ENCODE peak calls at places on chromosomes 6 and 20, in four cellular contexts. N is SK-N-SH, T is HepG2, Z is H1. R is an unnamed sample.
A peak's percentile ranks its signal among the peaks of the same experiment; 100 is the strongest.

GRCh38 chr6:48567016-48567415 is 456.0 kb upstream of the PTCHD4 start:
- DNase-seq in N (no peak), Z (no peak), T (no peak), R (no peak)

GRCh38 chr20:33677991-33678431 is 3.8 kb upstream of the NECAB3 start:
- DNase-seq in N (no peak), Z (no peak), T (no peak), R (no peak)

GRCh38 chr20:62533591-62534495 is 58.0 kb upstream of the GATA5 start:
- DNase-seq in N (no peak), Z (no peak), T (no peak), R (no peak)

GRCh38 chr6:5422321-5422915 is 161.1 kb downstream of the FARS2 start:
- DNase-seq in Z (peak; percentile 38), N (peak; percentile 36), T (peak; percentile 34), R (no peak)

GRCh38 chr6:3912366-3913076 is 63.3 kb downstream of the FAM50B start:
- DNase-seq in N (no peak), Z (no peak), T (peak; percentile 30), R (no peak)

GRCh38 chr20:41098703-41099250 is 38.6 kb upstream of the PLCG1 start:
- DNase-seq in N (peak; percentile 35), T (no peak), Z (no peak), R (no peak)

GRCh38 chr20:1846341-1846740 is 48.9 kb upstream of the SIRPA start:
- DNase-seq in N (no peak), T (no peak), Z (no peak), R (no peak)

GRCh38 chr20:34715384-34715783 is 11.2 kb downstream of the TP53INP2 start:
- DNase-seq in T (no peak), Z (no peak), N (no peak), R (no peak)

GRCh38 chr6:156980948-156981347 is 203.8 kb downstream of the ARID1B start:
- DNase-seq in N (no peak), Z (no peak), T (no peak), R (no peak)

GRCh38 chr20:37944456-37944981 is 41.6 kb downstream of the VSTM2L start:
- DNase-seq in N (no peak), T (no peak), Z (no peak), R (no peak)

GRCh38 chr6:26044140-26045045 is 42.8 kb upstream of the HFE start:
- DNase-seq in N (no peak), T (peak; percentile 86), Z (no peak), R (no peak)

GRCh38 chr6:126127662-126128061 is 141.3 kb downstream of the TRMT11 start:
- DNase-seq in N (no peak), T (no peak), Z (no peak), R (no peak)

GRCh38 chr6:52543729-52544324 is 33.0 kb downstream of the TRAM2 start:
- DNase-seq in T (peak; percentile 87), N (no peak), Z (peak; percentile 19), R (no peak)

GRCh38 chr20:1939270-1939595 is 44.0 kb downstream of the SIRPA start:
- DNase-seq in Z (no peak), T (no peak), N (no peak), R (no peak)

GRCh38 chr6:139640453-139640852 is 266.0 kb upstream of the CITED2 start:
- DNase-seq in Z (no peak), N (no peak), T (no peak), R (peak; percentile 28)

GRCh38 chr20:51517839-51518238 is 24.7 kb downstream of the NFATC2 start:
- DNase-seq in T (no peak), N (no peak), Z (no peak), R (no peak)

GRCh38 chr6:98498359-98498758 is 336.0 kb upstream of the POU3F2 start:
- DNase-seq in T (no peak), Z (no peak), N (no peak), R (no peak)

GRCh38 chr6:36226648-36227047 is 30.1 kb downstream of the BRPF3 start:
- DNase-seq in N (no peak), Z (no peak), T (no peak), R (no peak)

GRCh38 chr6:12890171-12890790 is 173.7 kb downstream of the PHACTR1 start:
- DNase-seq in T (peak; percentile 24), Z (no peak), N (no peak), R (no peak)
- TF ChIP-seq TCF12 in T (no peak), Z (no peak), N (no peak), R (no peak)

DNA sequence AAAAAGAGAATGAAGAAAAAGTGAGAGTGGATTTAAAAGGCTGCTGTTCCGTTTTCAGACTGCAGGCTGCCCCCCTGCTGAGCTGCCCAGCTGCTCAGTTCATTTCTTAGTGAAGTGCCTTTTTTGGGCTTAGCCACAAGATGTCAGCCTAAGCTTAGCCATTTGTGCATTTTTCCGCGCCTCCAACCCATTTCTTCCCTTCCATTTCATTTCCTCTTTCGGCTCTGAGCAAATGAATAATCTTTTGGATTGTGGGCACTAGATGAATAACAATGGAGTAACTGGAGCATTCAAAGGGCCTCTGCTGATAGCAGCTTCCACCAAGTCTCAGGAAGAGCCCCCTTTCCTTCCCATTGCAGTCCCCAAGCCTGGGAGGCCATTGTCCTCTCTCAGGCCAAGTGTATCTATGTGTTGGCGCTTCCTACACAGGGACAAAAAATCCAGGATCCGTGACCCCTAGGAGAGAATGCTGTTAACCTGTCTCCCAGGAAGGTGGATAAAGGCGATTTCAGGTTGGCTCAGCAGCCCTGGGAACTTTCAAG is 83.5 kb upstream of the SPTLC3 start:
- DNase-seq in N (peak; percentile 66), Z (no peak), T (peak; percentile 89), R (peak; percentile 13)
- TF ChIP-seq JUND in N (no peak), Z (no peak), T (peak; percentile 62), R (no peak)

DNA sequence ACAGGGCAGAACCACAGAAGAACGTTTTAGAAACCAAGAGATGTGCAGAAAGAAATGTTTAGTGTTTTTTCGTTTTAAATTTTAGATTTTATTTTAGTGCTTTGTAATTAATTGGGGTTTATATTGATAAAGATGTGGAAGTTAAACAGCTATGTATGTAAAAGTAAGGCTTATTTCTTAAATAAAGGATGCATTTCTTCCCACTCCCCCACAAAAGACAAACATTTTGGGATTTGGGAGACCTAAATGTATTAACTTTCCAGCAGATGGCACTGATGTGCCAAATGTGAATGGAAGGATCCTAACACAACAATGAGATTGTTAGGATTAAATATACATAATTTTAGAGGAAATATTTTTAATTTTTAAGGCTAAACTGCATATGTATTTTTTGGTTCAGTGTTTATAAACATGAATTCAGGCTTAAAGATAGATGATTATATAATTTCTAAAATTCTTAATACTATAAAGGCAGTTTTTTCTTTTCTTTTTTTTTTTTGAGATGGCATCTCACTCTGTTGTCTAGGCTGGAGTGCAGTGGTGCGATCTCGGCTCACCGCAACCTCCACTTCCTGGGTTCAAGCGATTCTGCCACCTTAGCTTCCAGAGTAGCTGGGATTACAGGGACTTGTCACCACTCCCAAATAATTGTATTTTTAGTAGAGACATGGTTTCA is 12.0 kb downstream of the PFDN4 start:
- DNase-seq in T (peak; percentile 61), Z (no peak), N (peak; percentile 53), R (no peak)
- TF ChIP-seq TCF12 in T (no peak), Z (no peak), N (no peak), R (no peak)

DNA sequence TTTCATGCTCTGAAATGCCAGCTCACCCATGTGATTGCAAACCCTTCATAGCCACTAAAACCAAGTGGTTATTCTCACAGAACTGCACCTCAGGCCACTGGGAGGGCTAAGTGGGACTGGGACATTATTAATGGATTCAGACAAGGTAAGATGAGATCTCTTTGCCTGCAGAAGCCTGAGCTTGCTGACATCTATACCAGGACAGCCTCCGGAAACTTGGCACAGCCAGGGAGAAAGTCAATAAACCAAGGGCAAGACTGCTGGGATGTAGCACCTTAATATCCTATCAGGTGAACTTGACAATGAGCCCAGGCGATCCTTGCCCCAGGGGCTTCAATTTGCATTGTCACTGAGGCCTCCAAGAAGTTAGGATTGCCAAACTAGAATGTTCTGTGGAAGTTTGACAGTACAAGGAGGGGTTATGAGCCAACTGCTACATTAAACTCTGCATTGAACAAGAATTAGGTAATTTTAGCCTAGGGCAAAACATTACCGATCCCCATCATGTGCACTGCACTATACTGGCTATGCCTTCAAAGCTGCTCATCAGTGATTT is 60.1 kb upstream of the RALGAPA2 start:
- DNase-seq in N (no peak), T (no peak), Z (no peak), R (no peak)
- TF ChIP-seq JUND in N (no peak), T (no peak), Z (no peak), R (no peak)

GRCh38 chr6:39824030-39824926 is 32.1 kb downstream of the DAAM2 start:
- DNase-seq in N (peak; percentile 36), Z (no peak), T (no peak), R (no peak)
- TF ChIP-seq TCF12 in N (no peak), Z (no peak), T (no peak), R (no peak)

DNA sequence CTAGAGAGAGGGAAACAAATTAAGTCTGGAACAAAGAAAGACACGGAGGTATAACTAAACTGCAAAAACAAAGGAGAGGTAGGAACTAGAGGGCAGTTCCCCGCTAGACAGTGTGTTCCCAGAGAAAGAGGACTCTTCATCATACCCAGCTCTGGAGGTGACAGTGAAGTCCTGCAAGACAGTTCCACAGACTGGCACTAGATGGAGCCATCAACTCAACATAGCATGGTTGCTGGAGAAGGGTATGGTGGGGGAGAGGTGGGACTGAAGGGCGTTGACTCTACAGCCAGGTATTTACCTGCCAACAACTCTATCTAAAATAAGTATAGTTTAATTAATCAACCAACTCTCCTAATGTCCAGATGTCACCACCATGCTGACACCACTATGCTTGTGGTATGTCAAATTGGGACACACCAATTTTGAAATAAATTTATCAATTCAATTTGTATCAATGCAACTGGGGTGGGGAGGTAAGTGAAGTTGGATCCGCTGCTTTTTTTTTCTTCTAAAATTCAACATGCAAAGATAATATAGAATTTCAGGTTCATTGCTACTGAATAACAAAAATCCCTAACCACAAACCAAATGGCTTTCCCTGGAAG is 9.7 kb downstream of the BACH2 start:
- DNase-seq in Z (peak; percentile 62), T (peak; percentile 28), N (peak; percentile 41), R (no peak)
- TF ChIP-seq JUND in Z (no peak), T (no peak), N (no peak), R (no peak)

GRCh38 chr20:12049125-12049524 is 131.4 kb downstream of the BTBD3 start:
- DNase-seq in T (no peak), N (no peak), Z (no peak), R (no peak)

GRCh38 chr20:12056836-12057235 is 139.1 kb downstream of the BTBD3 start:
- DNase-seq in T (no peak), N (no peak), Z (no peak), R (no peak)

GRCh38 chr20:12051206-12052163 is 133.8 kb downstream of the BTBD3 start:
- DNase-seq in N (no peak), Z (no peak), T (no peak), R (no peak)

GRCh38 chr20:12054556-12054955 is 136.9 kb downstream of the BTBD3 start:
- DNase-seq in T (no peak), N (no peak), Z (no peak), R (no peak)

DNA sequence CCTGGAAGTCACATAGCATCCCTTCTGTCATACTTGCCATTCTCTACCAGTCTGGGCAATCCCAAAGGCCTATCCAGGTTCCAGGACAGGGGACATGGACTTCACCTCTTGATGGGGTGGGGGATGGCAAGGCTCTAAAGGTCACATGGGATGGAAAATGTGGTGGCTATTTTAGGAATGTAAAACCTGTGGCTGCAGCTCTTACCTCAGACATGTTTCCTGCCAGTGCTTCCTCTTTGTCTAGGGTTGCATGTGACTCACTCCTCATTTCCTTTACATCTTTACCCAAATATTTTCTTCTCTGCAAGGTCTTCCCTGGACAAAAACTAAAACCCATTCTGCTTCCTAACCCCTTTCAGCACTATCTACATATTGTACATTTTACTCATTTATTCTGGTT is 135.7 kb downstream of the BTBD3 start:
- DNase-seq in Z (no peak), N (no peak), T (peak; percentile 23), R (peak; percentile 0)
- TF ChIP-seq TCF12 in Z (no peak), N (no peak), T (no peak), R (no peak)

R was measured in GM12878.